ENCODE peak calls at places on chromosomes 11 and 22, in five cellular contexts. Q, N, L, U and V are unnamed samples.

GRCh38 chr11:115222218-115222862 is 281.9 kb downstream of the CADM1 start:
- DNase-seq in Q (peak), N (no peak), L (no peak), U (no peak), V (no peak)

GRCh38 chr11:118415739-118416068 is 14.3 kb downstream of the ATP5MG start:
- DNase-seq in Q (peak), N (no peak), L (no peak), U (no peak), V (no peak)

GRCh38 chr22:36227396-36227795 is 11.9 kb downstream of the APOL2 start:
- DNase-seq in Q (no peak), N (no peak), L (no peak), U (no peak), V (no peak)

GRCh38 chr22:41862530-41863266 is 29.8 kb downstream of the SREBF2 start:
- DNase-seq in Q (no peak), N (no peak), L (no peak), U (no peak), V (no peak)

GRCh38 chr22:22761606-22761962 is 117.2 kb downstream of the GGTLC2 start:
- DNase-seq in Q (no peak), N (no peak), L (no peak), U (no peak), V (no peak)

GRCh38 chr11:105466582-105467228 is 143.2 kb upstream of the GRIA4 start:
- DNase-seq in Q (no peak), N (no peak), L (no peak), U (no peak), V (no peak)

GRCh38 chr22:36467946-36468345 is 13.5 kb downstream of the TXN2 start:
- DNase-seq in Q (peak), N (peak), L (no peak), U (no peak), V (no peak)

GRCh38 chr11:80365315-80365714 is 924.5 kb upstream of the TENM4 start:
- DNase-seq in Q (no peak), N (no peak), L (no peak), U (no peak), V (no peak)

GRCh38 chr11:27977031-27977430 is 130.9 kb downstream of the KIF18A start:
- DNase-seq in Q (peak), N (no peak), L (no peak), U (no peak), V (no peak)

GRCh38 chr11:70487763-70488162 is 89.4 kb downstream of the CTTN start:
- DNase-seq in Q (no peak), N (peak), L (peak), U (peak), V (peak)

GRCh38 chr22:49642331-49642730 is 185.3 kb downstream of the BRD1 start:
- DNase-seq in Q (no peak), N (no peak), L (no peak), U (peak), V (no peak)

GRCh38 chr11:119992171-119993051 is 145.5 kb downstream of the TRIM29 start:
- DNase-seq in Q (no peak), N (no peak), L (no peak), U (no peak), V (peak)

GRCh38 chr22:36478966-36479365 is 2.5 kb downstream of the TXN2 start:
- DNase-seq in Q (no peak), N (no peak), L (no peak), U (no peak), V (no peak)

GRCh38 chr11:124941703-124942102 is 5.9 kb upstream of the HEPACAM start:
- DNase-seq in Q (no peak), N (no peak), L (no peak), U (no peak), V (no peak)

GRCh38 chr11:13907678-13908077 is 54.8 kb upstream of the SPON1 start:
- DNase-seq in Q (no peak), N (no peak), L (no peak), U (no peak), V (no peak)

GRCh38 chr11:707817-708420 is 1.9 kb downstream of the EPS8L2 start:
- DNase-seq in Q (no peak), N (no peak), L (no peak), U (no peak), V (peak)

GRCh38 chr22:49502126-49502826 is 325.4 kb downstream of the BRD1 start:
- DNase-seq in Q (peak), N (no peak), L (no peak), U (no peak), V (no peak)

GRCh38 chr11:108206171-108206570 is 16.3 kb downstream of the NPAT start:
- DNase-seq in Q (no peak), N (peak), L (no peak), U (peak), V (no peak)

GRCh38 chr11:118933486-118933885 is 7.8 kb upstream of the BCL9L start:
- DNase-seq in Q (no peak), N (no peak), L (no peak), U (peak), V (no peak)

GRCh38 chr11:99494065-99494464 is 473.3 kb downstream of the CNTN5 start:
- DNase-seq in Q (no peak), N (no peak), L (no peak), U (no peak), V (no peak)

GRCh38 chr11:71164186-71164585 is 88.2 kb downstream of the SHANK2 start:
- DNase-seq in Q (no peak), N (no peak), L (no peak), U (no peak), V (peak)

GRCh38 chr11:45803981-45804805 is 756 bp upstream of the SLC35C1 start:
- DNase-seq in Q (peak), N (peak), L (peak), U (peak), V (peak)

GRCh38 chr11:96045622-96046456 is 121.9 kb upstream of the MTMR2 start:
- DNase-seq in Q (no peak), N (peak), L (no peak), U (peak), V (no peak)

GRCh38 chr11:1295086-1295485 is 14.3 kb downstream of the TOLLIP start:
- DNase-seq in Q (no peak), N (no peak), L (no peak), U (peak), V (peak)

GRCh38 chr11:19827399-19828135 is 114.9 kb downstream of the NAV2 start:
- DNase-seq in Q (peak), N (no peak), L (no peak), U (no peak), V (no peak)

GRCh38 chr11:64786308-64786707 is 8.0 kb upstream of the SF1 start:
- DNase-seq in Q (no peak), N (no peak), L (peak), U (no peak), V (peak)

GRCh38 chr11:106983251-106983650 is 35.0 kb downstream of the GUCY1A2 start:
- DNase-seq in Q (no peak), N (no peak), L (no peak), U (no peak), V (no peak)

GRCh38 chr11:77487790-77488189 is 13.9 kb upstream of the PAK1 start:
- DNase-seq in Q (no peak), N (no peak), L (no peak), U (no peak), V (no peak)

GRCh38 chr11:61413496-61413895 is 16.3 kb downstream of the CPSF7 start:
- DNase-seq in Q (no peak), N (no peak), L (no peak), U (no peak), V (no peak)
- H3K27ac ChIP-seq in Q (no peak), N (no peak), L (no peak), U (no peak), V (no peak)

GRCh38 chr22:29786026-29786425 is 18.9 kb downstream of the UQCR10 start:
- DNase-seq in Q (no peak), N (no peak), L (no peak), U (no peak), V (no peak)

GRCh38 chr22:29782061-29782845 is 15.1 kb downstream of the UQCR10 start:
- DNase-seq in Q (no peak), N (peak), L (peak), U (peak), V (peak)

GRCh38 chr22:29780781-29781676 is 13.9 kb downstream of the UQCR10 start:
- DNase-seq in Q (no peak), N (no peak), L (no peak), U (no peak), V (no peak)

GRCh38 chr22:29787371-29787980 is 20.3 kb downstream of the UQCR10 start:
- DNase-seq in Q (no peak), N (no peak), L (peak), U (no peak), V (no peak)

DNA sequence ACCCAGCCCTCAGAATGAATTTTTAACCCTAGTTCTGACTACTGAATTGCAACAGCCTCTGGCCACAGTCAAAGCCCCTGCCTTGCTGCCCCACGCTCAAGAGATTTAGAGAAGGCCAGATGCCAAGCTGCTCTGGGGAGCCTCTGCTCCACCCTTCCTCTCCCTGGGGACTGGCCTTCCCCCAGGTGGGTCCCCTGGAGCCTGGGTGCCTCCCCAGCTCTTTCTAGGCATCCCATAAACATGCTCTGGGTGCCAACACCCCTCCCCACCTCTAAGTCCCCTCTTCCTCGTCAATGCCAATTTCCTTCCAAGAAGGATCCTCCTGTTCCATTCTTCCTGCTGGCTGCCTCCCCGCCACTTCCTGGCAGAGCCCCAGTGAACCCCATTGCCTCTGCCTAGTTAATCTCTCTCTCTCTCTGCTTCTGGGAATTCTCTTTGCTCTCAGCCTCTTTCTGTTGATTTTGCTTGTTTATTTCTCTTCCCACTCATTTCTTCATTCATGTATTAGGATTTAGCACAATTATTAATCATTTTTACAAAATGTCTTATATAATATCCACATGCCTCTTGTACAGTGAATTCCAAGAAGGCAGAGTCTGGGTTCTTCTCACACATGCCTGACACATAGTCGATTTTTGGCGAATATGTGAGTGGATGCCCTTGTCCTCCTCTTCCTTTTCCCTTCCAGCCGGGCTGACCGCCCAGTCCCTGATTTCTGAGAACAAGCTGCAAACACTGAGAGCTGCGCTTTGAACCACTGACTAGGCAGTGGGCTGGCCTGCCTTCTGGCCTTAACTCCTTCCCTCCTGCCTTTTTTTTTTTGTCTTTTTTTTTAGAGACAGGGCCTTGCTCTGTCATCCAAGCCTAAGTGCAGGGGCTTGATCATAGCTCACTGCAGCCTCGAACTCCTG is 17.5 kb downstream of the UQCR10 start:
- DNase-seq in Q (no peak), N (peak), L (peak), U (peak), V (no peak)
- H3K27ac ChIP-seq in Q (no peak), N (peak), L (peak), U (no peak), V (peak)

GRCh38 chr22:39419096-39419495 is 19.5 kb downstream of the TAB1 start:
- DNase-seq in Q (no peak), N (no peak), L (no peak), U (no peak), V (no peak)
- H3K27ac ChIP-seq in Q (no peak), N (no peak), L (no peak), U (no peak), V (no peak)

GRCh38 chr11:3611976-3612678 is 29.7 kb downstream of the ART5 start:
- DNase-seq in Q (no peak), N (no peak), L (no peak), U (no peak), V (no peak)

GRCh38 chr11:3615998-3616397 is 25.8 kb downstream of the ART5 start:
- DNase-seq in Q (no peak), N (no peak), L (no peak), U (no peak), V (no peak)

GRCh38 chr11:3614742-3615171 is 27.0 kb downstream of the ART5 start:
- DNase-seq in Q (no peak), N (peak), L (no peak), U (no peak), V (no peak)

GRCh38 chr11:3616721-3617460 is 24.9 kb downstream of the ART5 start:
- DNase-seq in Q (no peak), N (no peak), L (no peak), U (no peak), V (peak)

DNA sequence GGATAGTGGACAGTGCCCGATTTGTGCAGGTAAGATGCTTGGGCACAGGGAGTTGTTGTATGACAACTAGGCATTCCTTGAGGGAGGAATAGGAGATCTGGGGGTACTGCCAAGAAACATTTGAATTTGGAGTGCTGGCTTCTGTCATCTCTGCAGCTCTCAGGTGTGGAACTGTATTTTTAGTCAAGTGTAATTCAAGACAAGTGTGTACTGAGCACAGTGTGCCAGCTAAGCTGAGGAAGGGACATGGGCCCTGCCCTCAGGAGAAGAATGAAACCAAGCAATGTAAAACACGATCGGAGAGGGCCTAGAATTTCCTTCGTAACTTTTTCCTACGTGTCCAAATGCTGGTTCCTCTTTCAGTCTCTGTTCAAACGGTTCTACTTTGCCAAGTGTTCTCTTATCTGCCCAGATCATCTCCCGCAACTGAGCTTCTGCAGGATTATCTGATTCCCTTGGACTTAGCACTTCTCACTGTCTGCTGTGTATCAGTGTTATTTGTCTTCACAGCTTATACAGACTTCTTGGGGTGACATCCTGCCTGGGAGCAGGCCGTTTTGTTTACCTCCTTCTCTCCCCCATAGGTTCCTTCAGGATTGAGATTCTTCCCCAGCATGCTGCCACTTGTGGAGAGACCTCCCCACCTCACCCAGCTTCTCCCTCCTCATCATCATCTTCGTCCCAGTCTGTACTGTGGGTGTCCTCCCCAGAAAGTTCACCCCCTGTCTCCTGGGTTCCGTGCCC is 27.6 kb downstream of the ART5 start:
- DNase-seq in Q (no peak), N (no peak), L (no peak), U (peak), V (no peak)
- H3K27ac ChIP-seq in Q (no peak), N (peak), L (no peak), U (no peak), V (peak)

GRCh38 chr11:94730153-94730552 is 38.0 kb upstream of the AMOTL1 start:
- DNase-seq in Q (no peak), N (no peak), L (no peak), U (no peak), V (no peak)
- H3K27ac ChIP-seq in Q (no peak), N (no peak), L (no peak), U (no peak), V (no peak)

GRCh38 chr11:73187854-73188253 is 30.2 kb upstream of the P2RY2 start:
- DNase-seq in Q (no peak), N (no peak), L (no peak), U (no peak), V (peak)
- H3K27ac ChIP-seq in Q (peak), N (peak), L (no peak), U (no peak), V (no peak)

GRCh38 chr22:43152001-43152354 is 619 bp downstream of the TSPO start:
- DNase-seq in Q (no peak), N (no peak), L (no peak), U (no peak), V (no peak)
- H3K27ac ChIP-seq in Q (peak), N (peak), L (peak), U (peak), V (peak)

GRCh38 chr22:37999236-37999635 is 14.9 kb upstream of the SOX10 start:
- DNase-seq in Q (no peak), N (no peak), L (no peak), U (peak), V (no peak)
- H3K27ac ChIP-seq in Q (peak), N (peak), L (no peak), U (no peak), V (no peak)